ENCODE peak calls at places on chromosomes 2 and 18, in six cellular contexts. One of them, this sample, is unnamed.

GRCh38 chr18:44917184-44917864 is 236.6 kb downstream of the SETBP1 start:
- DNase-seq in lung: no peak
- DNase-seq in GM13977: no peak
- DNase-seq in GM13976: no peak
- DNase-seq in HL-60: no peak
- DNase-seq in MCF 10A: no peak
- DNase-seq in this sample: no peak

GRCh38 chr2:236177967-236178909 is 10.1 kb upstream of the GBX2 start:
- DNase-seq in lung: peak
- DNase-seq in GM13977: peak
- DNase-seq in GM13976: peak
- DNase-seq in HL-60: no peak
- DNase-seq in MCF 10A: peak
- DNase-seq in this sample: peak

GRCh38 chr18:56702946-56703345 is 51.8 kb downstream of the WDR7 start:
- DNase-seq in lung: no peak
- DNase-seq in GM13977: peak
- DNase-seq in GM13976: peak
- DNase-seq in HL-60: peak
- DNase-seq in MCF 10A: peak
- DNase-seq in this sample: peak

GRCh38 chr2:157825885-157826284 is 50.2 kb downstream of the ACVR1 start:
- DNase-seq in lung: peak
- DNase-seq in GM13977: no peak
- DNase-seq in GM13976: no peak
- DNase-seq in HL-60: no peak
- DNase-seq in MCF 10A: peak
- DNase-seq in this sample: no peak

GRCh38 chr2:239946570-239947311 is 78.4 kb downstream of the NDUFA10 start:
- DNase-seq in lung: no peak
- DNase-seq in GM13977: no peak
- DNase-seq in GM13976: no peak
- DNase-seq in HL-60: no peak
- DNase-seq in MCF 10A: no peak
- DNase-seq in this sample: no peak

GRCh38 chr2:14774569-14774968 is 142.1 kb downstream of the LRATD1 start:
- DNase-seq in lung: no peak
- DNase-seq in GM13977: no peak
- DNase-seq in GM13976: no peak
- DNase-seq in HL-60: no peak
- DNase-seq in MCF 10A: no peak
- DNase-seq in this sample: no peak

GRCh38 chr18:55360061-55360460 is 227.9 kb downstream of the TCF4 start:
- DNase-seq in lung: no peak
- DNase-seq in GM13977: no peak
- DNase-seq in GM13976: no peak
- DNase-seq in HL-60: no peak
- DNase-seq in MCF 10A: no peak
- DNase-seq in this sample: no peak

GRCh38 chr2:105129722-105130232 is 91.9 kb downstream of the MRPS9 start:
- DNase-seq in lung: no peak
- DNase-seq in GM13977: peak
- DNase-seq in GM13976: peak
- DNase-seq in HL-60: peak
- DNase-seq in MCF 10A: no peak
- DNase-seq in this sample: peak

GRCh38 chr18:10715791-10716190 is 190.0 kb downstream of the NAPG start:
- DNase-seq in lung: no peak
- DNase-seq in GM13977: no peak
- DNase-seq in GM13976: no peak
- DNase-seq in HL-60: no peak
- DNase-seq in MCF 10A: peak
- DNase-seq in this sample: no peak

GRCh38 chr2:42169869-42170465 is 814 bp downstream of the EML4 start:
- DNase-seq in lung: no peak
- DNase-seq in GM13977: peak
- DNase-seq in GM13976: peak
- DNase-seq in HL-60: peak
- DNase-seq in MCF 10A: peak
- DNase-seq in this sample: peak

GRCh38 chr2:159177957-159178356 is 108.5 kb downstream of the WDSUB1 start:
- DNase-seq in lung: no peak
- DNase-seq in GM13977: no peak
- DNase-seq in GM13976: no peak
- DNase-seq in HL-60: no peak
- DNase-seq in MCF 10A: no peak
- DNase-seq in this sample: no peak

GRCh38 chr2:173934895-173935294 is 30.3 kb downstream of the SP3 start:
- DNase-seq in lung: no peak
- DNase-seq in GM13977: no peak
- DNase-seq in GM13976: no peak
- DNase-seq in HL-60: no peak
- DNase-seq in MCF 10A: peak
- DNase-seq in this sample: no peak

GRCh38 chr2:210363261-210363660 is 48.3 kb upstream of the MYL1 start:
- DNase-seq in lung: no peak
- DNase-seq in GM13977: no peak
- DNase-seq in GM13976: no peak
- DNase-seq in HL-60: no peak
- DNase-seq in MCF 10A: peak
- DNase-seq in this sample: no peak

GRCh38 chr2:70241338-70241737 is 7.1 kb downstream of the TIA1 start:
- DNase-seq in lung: no peak
- DNase-seq in GM13977: no peak
- DNase-seq in GM13976: no peak
- DNase-seq in HL-60: no peak
- DNase-seq in MCF 10A: no peak
- DNase-seq in this sample: no peak

GRCh38 chr2:174503161-174503809 is 16.5 kb upstream of the GPR155 start:
- DNase-seq in lung: no peak
- DNase-seq in GM13977: no peak
- DNase-seq in GM13976: no peak
- DNase-seq in HL-60: no peak
- DNase-seq in MCF 10A: no peak
- DNase-seq in this sample: no peak

GRCh38 chr2:170924969-170925368 is 4.1 kb upstream of the GORASP2 start:
- DNase-seq in lung: no peak
- DNase-seq in GM13977: no peak
- DNase-seq in GM13976: no peak
- DNase-seq in HL-60: no peak
- DNase-seq in MCF 10A: no peak
- DNase-seq in this sample: no peak

GRCh38 chr2:160869411-160869810 is 290.8 kb upstream of the TANK start:
- DNase-seq in lung: peak
- DNase-seq in GM13977: no peak
- DNase-seq in GM13976: no peak
- DNase-seq in HL-60: no peak
- DNase-seq in MCF 10A: peak
- DNase-seq in this sample: no peak

GRCh38 chr2:161139098-161139987 is 20.9 kb upstream of the TANK start:
- DNase-seq in lung: no peak
- DNase-seq in GM13977: no peak
- DNase-seq in GM13976: no peak
- DNase-seq in HL-60: no peak
- DNase-seq in MCF 10A: no peak
- DNase-seq in this sample: no peak

GRCh38 chr2:207469953-207470699 is 59.6 kb upstream of the CREB1 start:
- DNase-seq in lung: no peak
- DNase-seq in GM13977: no peak
- DNase-seq in GM13976: no peak
- DNase-seq in HL-60: no peak
- DNase-seq in MCF 10A: no peak
- DNase-seq in this sample: no peak

GRCh38 chr2:235551965-235552364 is 58.1 kb downstream of the AGAP1 start:
- DNase-seq in lung: peak
- DNase-seq in GM13977: no peak
- DNase-seq in GM13976: no peak
- DNase-seq in HL-60: peak
- DNase-seq in MCF 10A: peak
- DNase-seq in this sample: no peak

GRCh38 chr2:202269585-202269984 is 4.0 kb downstream of the NOP58 start:
- DNase-seq in lung: no peak
- DNase-seq in GM13977: no peak
- DNase-seq in GM13976: no peak
- DNase-seq in HL-60: peak
- DNase-seq in MCF 10A: peak
- DNase-seq in this sample: no peak

GRCh38 chr18:75107196-75107930 is 101.6 kb downstream of the PTGR3 start:
- DNase-seq in lung: no peak
- DNase-seq in GM13977: no peak
- DNase-seq in GM13976: no peak
- DNase-seq in HL-60: no peak
- DNase-seq in MCF 10A: no peak
- DNase-seq in this sample: peak

GRCh38 chr2:229348135-229348534 is 77.0 kb upstream of the PID1 start:
- DNase-seq in lung: no peak
- DNase-seq in GM13977: no peak
- DNase-seq in GM13976: no peak
- DNase-seq in HL-60: no peak
- DNase-seq in MCF 10A: peak
- DNase-seq in this sample: no peak

GRCh38 chr2:198499539-198499938 is 695.1 kb downstream of the PLCL1 start:
- DNase-seq in lung: peak
- DNase-seq in GM13977: no peak
- DNase-seq in GM13976: no peak
- DNase-seq in HL-60: no peak
- DNase-seq in MCF 10A: peak
- DNase-seq in this sample: no peak

GRCh38 chr2:43980902-43981301 is 14.9 kb downstream of the LRPPRC start:
- DNase-seq in lung: no peak
- DNase-seq in GM13977: no peak
- DNase-seq in GM13976: no peak
- DNase-seq in HL-60: no peak
- DNase-seq in MCF 10A: no peak
- DNase-seq in this sample: no peak

GRCh38 chr2:64017811-64018714 is 1.2 kb downstream of the VPS54 start:
- DNase-seq in lung: no peak
- DNase-seq in GM13977: peak
- DNase-seq in GM13976: no peak
- DNase-seq in HL-60: peak
- DNase-seq in MCF 10A: peak
- DNase-seq in this sample: peak

GRCh38 chr2:172084734-172085459 is 410 bp upstream of the DLX1 start:
- DNase-seq in lung: peak
- DNase-seq in GM13977: peak
- DNase-seq in GM13976: peak
- DNase-seq in HL-60: peak
- DNase-seq in MCF 10A: peak
- DNase-seq in this sample: peak

GRCh38 chr2:172087191-172087779 is 2.0 kb downstream of the DLX1 start:
- DNase-seq in lung: no peak
- DNase-seq in GM13977: no peak
- DNase-seq in GM13976: peak
- DNase-seq in HL-60: no peak
- DNase-seq in MCF 10A: no peak
- DNase-seq in this sample: no peak

GRCh38 chr2:172087780-172088244 is 2.5 kb downstream of the DLX1 start:
- DNase-seq in lung: no peak
- DNase-seq in GM13977: peak
- DNase-seq in GM13976: peak
- DNase-seq in HL-60: no peak
- DNase-seq in MCF 10A: no peak
- DNase-seq in this sample: peak

GRCh38 chr2:172085460-172086159 is at the start of gene DLX1:
- DNase-seq in lung: no peak
- DNase-seq in GM13977: no peak
- DNase-seq in GM13976: no peak
- DNase-seq in HL-60: no peak
- DNase-seq in MCF 10A: no peak
- DNase-seq in this sample: no peak

GRCh38 chr2:172086349-172087190 is 1.3 kb downstream of the DLX1 start:
- DNase-seq in lung: no peak
- DNase-seq in GM13977: peak
- DNase-seq in GM13976: peak
- DNase-seq in HL-60: peak
- DNase-seq in MCF 10A: peak
- DNase-seq in this sample: peak
- TF ChIP-seq CTCF in lung: no peak
- TF ChIP-seq CTCF in GM13977: peak
- TF ChIP-seq CTCF in GM13976: no peak
- TF ChIP-seq CTCF in HL-60: no peak
- TF ChIP-seq CTCF in MCF 10A: no peak
- TF ChIP-seq CTCF in this sample: no peak

DNA sequence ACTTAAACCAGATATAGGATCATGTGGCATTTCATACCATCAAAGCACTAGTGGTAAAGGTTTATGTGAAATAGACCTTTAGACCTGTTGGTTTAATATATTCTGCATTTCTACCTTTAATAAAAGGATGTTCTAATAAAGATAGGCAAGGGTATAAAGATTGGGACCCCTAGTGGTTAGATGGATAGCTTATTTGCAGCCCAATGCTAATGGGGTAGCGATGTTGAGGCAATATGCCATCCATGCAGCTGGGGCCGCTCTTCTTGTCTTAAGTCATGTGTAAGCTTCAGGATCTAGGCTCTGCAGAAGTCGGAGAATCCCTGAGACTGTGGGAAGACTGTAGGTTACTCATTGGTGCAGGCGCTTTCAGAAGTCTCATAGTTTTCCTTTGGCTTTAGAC is 114.9 kb downstream of the ICOS start:
- DNase-seq in lung: no peak
- DNase-seq in GM13977: no peak
- DNase-seq in GM13976: no peak
- DNase-seq in HL-60: no peak
- DNase-seq in MCF 10A: peak
- DNase-seq in this sample: no peak
- TF ChIP-seq CTCF in lung: no peak
- TF ChIP-seq CTCF in GM13977: peak
- TF ChIP-seq CTCF in GM13976: peak
- TF ChIP-seq CTCF in HL-60: peak
- TF ChIP-seq CTCF in MCF 10A: peak
- TF ChIP-seq CTCF in this sample: no peak

GRCh38 chr2:7083580-7084509 is 166.6 kb downstream of the RNF144A start:
- DNase-seq in lung: no peak
- DNase-seq in GM13977: no peak
- DNase-seq in GM13976: no peak
- DNase-seq in HL-60: peak
- DNase-seq in MCF 10A: peak
- DNase-seq in this sample: no peak
- TF ChIP-seq CTCF in lung: no peak
- TF ChIP-seq CTCF in GM13977: peak
- TF ChIP-seq CTCF in GM13976: peak
- TF ChIP-seq CTCF in HL-60: peak
- TF ChIP-seq CTCF in MCF 10A: peak
- TF ChIP-seq CTCF in this sample: peak

DNA sequence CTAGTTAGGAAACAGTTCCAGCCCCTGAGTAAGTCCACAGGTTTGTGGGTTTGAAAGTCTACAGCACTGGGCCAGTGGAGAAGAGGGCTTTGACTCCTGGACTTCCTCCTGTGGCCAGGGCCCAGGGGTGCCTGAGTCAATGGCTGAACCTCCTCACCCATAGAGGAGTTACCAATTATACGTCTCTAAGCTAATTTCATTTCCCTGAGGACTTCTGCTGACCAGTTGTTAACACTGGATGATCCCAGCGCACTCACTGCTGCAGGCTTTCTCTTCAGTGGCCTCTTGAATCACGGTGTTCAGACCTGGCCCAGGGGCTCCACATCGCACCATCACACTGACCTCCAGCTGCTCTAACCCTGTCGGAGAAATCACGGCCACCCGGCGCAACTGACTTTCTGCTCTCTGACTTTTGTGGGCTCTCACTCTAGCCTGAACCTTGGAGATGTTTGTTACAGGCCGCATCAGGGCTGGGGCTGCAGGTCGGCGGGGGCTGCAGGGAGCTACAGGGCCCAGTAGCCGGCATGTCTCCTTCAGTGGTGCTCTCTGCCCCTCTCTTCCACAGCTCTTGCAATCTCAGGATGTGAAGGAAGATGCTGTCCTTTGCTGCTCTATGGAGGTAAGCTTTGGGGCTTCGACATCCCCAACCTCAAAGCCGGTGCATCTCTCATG is 93.6 kb downstream of the SMAD7 start:
- DNase-seq in lung: no peak
- DNase-seq in GM13977: no peak
- DNase-seq in GM13976: no peak
- DNase-seq in HL-60: no peak
- DNase-seq in MCF 10A: no peak
- DNase-seq in this sample: no peak
- TF ChIP-seq CTCF in lung: no peak
- TF ChIP-seq CTCF in GM13977: no peak
- TF ChIP-seq CTCF in GM13976: no peak
- TF ChIP-seq CTCF in HL-60: no peak
- TF ChIP-seq CTCF in MCF 10A: no peak
- TF ChIP-seq CTCF in this sample: no peak